ENCODE peak calls at places on chromosomes 16 and 17, in six cellular contexts. U, Z, H, Y, M and R are unnamed samples.
A peak's percentile ranks its signal among the peaks of the same experiment; 100 is the strongest.

GRCh38 chr17:45127583-45128300 is 4.6 kb downstream of the PLCD3 start:
- DNase-seq in M (peak; percentile 85), Z (no peak), U (no peak), Y (no peak), H (no peak), R (no peak)

GRCh38 chr17:31832748-31833147 is 26.3 kb downstream of the COPRS start:
- DNase-seq in M (no peak), Z (no peak), H (no peak), Y (no peak), U (no peak), R (no peak)

GRCh38 chr16:2919511-2920255 is 8.0 kb downstream of the FLYWCH1 start:
- DNase-seq in U (peak; percentile 83), M (peak; percentile 55), Z (peak; percentile 57), Y (peak; percentile 61), H (no peak), R (no peak)

GRCh38 chr16:16029431-16030011 is 80.1 kb downstream of the ABCC1 start:
- DNase-seq in M (no peak), U (no peak), Z (no peak), Y (no peak), H (no peak), R (no peak)

GRCh38 chr16:78396673-78397072 is 297.2 kb downstream of the WWOX start:
- DNase-seq in U (no peak), H (no peak), Z (no peak), M (no peak), Y (no peak), R (no peak)

GRCh38 chr16:3824121-3824795 is 56.3 kb downstream of the CREBBP start:
- DNase-seq in H (no peak), M (no peak), Z (no peak), U (peak; percentile 39), Y (no peak), R (no peak)

GRCh38 chr16:28288117-28288516 is 4.2 kb upstream of the SBK1 start:
- DNase-seq in Y (no peak), M (no peak), U (no peak), H (no peak), Z (no peak), R (no peak)

GRCh38 chr17:57257213-57257873 is 1.0 kb downstream of the MSI2 start:
- DNase-seq in Y (peak; percentile 30), Z (no peak), H (no peak), U (peak; percentile 44), M (no peak), R (no peak)

GRCh38 chr17:65182233-65182632 is 45.1 kb downstream of the RGS9 start:
- DNase-seq in H (peak; percentile 78), M (no peak), U (no peak), Y (no peak), Z (no peak), R (no peak)

GRCh38 chr16:70157477-70158260 is 15.9 kb upstream of the CLEC18C start:
- DNase-seq in M (peak; percentile 98), Z (no peak), Y (peak; percentile 9), H (no peak), U (no peak), R (no peak)

GRCh38 chr17:34178047-34178446 is 77.0 kb upstream of the CCL2 start:
- DNase-seq in M (no peak), Y (no peak), Z (no peak), H (no peak), U (no peak), R (no peak)

DNA sequence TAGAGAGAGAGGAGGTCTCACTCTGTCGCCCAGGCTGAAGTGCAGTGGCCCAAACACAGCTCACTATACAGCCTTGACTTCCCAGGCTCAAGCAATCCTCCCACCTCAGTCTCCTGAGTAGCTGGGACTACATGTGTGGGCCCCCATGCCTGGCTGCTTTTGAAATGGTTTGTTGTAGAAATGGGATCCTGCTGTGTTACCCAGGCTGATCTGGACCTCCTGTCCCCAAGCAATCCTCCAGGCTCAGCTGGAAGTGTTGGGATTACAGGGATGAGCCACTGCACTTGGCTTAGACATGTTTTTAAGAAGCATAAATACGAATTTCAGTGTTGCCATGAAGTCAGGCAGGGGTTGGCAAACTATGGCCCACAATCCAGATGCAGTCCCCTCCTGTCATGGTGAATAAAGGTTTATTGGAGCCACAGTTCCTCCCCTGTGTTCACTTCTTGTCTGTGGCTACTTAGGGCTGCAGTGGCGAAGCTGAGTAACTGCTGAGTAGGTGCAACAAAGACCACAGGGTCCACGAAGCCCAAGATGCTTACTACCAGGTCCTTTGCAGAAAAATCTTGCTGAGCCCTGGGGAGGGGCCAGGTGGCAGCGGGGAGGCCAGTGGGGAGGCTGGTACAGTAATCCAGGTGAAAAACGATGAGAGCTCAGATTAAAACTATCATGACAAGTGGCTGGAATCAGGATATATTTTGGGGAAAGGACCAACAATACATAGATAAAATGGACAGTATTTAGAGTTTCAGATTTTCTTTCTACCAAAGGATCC is 35.2 kb downstream of the TNFRSF13B start:
- DNase-seq in Z (no peak), M (no peak), U (no peak), Y (no peak), H (no peak), R (no peak)
- TF ChIP-seq ZNF274 in Z (no peak), M (no peak), U (no peak), Y (no peak), H (no peak), R (no peak)

DNA sequence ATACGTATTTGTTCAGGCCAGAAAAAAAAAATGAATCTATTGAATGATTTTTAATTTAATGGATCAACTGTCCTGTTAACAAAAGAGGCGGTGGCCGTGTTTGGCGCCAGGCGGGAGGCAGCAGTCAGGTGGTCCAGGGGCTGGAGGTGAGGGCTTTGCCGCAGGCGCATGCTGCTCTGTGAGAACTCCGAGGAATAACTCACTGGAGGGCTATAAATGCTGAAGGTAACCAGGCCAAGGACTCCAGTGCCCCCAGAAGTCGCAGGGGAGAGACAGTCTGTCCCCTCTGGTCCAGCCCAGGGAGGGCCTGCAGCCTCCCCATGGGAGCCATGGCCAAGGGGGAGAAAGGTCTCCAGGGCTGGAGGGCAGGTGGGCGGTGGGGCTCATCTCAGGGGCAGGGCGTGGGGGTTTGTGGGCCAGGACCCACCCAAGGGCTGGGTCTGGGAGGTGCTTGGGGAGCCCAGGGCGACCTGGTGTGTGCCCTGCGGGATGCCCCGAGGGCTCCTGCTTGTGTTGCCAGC is 7.1 kb upstream of the BAHCC1 start:
- DNase-seq in M (no peak), Y (no peak), Z (no peak), H (no peak), U (no peak), R (no peak)
- H3K4me3 ChIP-seq in M (peak overlapping the region; percentile 70), Y (no peak overlapping the region), Z (peak overlapping the region; percentile 63), H (no peak overlapping the region), U (no peak overlapping the region), R (no peak overlapping the region)

GRCh38 chr16:10995555-10995954 is 51.2 kb downstream of the CLEC16A start:
- DNase-seq in Z (no peak), H (no peak), U (no peak), Y (no peak), M (no peak), R (no peak)
- TF ChIP-seq ZNF274 in Z (no peak), H (no peak), U (no peak), Y (no peak), M (no peak), R (no peak)

DNA sequence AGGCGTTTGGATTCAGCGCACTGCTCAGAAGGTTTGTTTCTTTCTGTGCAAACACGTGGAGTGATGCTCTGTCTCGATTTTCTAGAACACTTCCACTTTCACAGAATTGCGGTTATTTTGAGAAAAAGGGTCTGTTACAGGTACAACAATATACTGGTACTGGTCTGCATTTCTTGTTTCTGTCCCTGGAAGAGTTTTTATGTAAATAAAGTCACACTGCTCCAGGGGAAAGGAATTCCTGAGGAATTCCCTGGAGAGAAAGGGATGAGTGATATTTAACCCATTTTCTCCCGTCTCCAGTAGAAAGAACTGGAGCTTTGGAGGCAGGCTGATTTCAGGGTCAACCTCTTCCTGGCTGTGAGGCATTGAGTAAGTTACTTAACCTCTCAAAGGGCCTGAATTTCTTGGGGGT is 16.2 kb upstream of the RMI2 start:
- DNase-seq in Z (no peak), M (no peak), H (peak; percentile 57), Y (no peak), U (no peak), R (no peak)
- H3K4me3 ChIP-seq in Z (peak overlapping the region; percentile 37), M (no peak overlapping the region), H (peak overlapping the region; percentile 56), Y (no peak overlapping the region), U (no peak overlapping the region), R (peak overlapping the region; percentile 6)

DNA sequence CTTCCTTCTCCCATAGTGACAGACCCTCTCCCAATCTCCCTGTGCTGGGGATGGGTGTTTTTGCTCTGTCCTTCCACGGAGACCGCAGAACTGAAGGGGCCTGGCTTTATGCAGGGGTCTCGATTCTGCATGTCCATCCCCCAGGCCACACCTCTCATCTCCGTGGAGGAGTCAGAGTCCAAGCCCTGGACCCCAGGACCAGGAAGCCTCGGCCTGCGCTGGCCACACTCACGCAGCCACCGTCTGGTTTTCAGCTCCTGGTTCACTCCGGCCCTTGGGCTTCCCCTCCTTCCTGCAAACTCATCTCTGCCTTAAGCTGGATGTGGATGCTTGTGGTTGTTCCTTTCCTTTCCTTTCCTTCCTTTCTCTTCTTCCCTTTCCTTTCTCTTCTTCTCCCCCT is 90.8 kb downstream of the MGAT5B start:
- DNase-seq in M (no peak), U (no peak), Z (no peak), Y (no peak), H (no peak), R (no peak)
- TF ChIP-seq ZNF274 in M (no peak), U (no peak), Z (no peak), Y (no peak), H (no peak), R (no peak)

GRCh38 chr16:17301593-17302135 is 169.1 kb downstream of the XYLT1 start:
- DNase-seq in Z (no peak), U (no peak), H (peak; percentile 98), M (no peak), Y (no peak), R (no peak)
- H3K4me3 ChIP-seq in Z (no peak overlapping the region), U (no peak overlapping the region), H (no peak overlapping the region), M (no peak overlapping the region), Y (no peak overlapping the region), R (no peak overlapping the region)